ENCODE peak calls at places on chromosome 2, in five cellular contexts. W is psoas muscle, Q is upper lobe of right lung, M is K562, E is AG09319. B is an unnamed sample.

GRCh38 chr2:156719036-156719435 is 282.9 kb downstream of the GPD2 start:
- DNase-seq in M (no peak), E (no peak), W (no peak), Q (no peak), B (no peak)

GRCh38 chr2:217934321-217935131 is 68.3 kb downstream of the TNS1 start:
- DNase-seq in E (peak), W (peak), Q (no peak), M (no peak), B (peak)

GRCh38 chr2:62201307-62201706 is 5.4 kb downstream of the B3GNT2 start:
- DNase-seq in W (no peak), Q (no peak), M (no peak), E (no peak), B (no peak)

GRCh38 chr2:67451086-67451832 is 54.1 kb downstream of the ETAA1 start:
- DNase-seq in E (no peak), M (no peak), W (no peak), Q (no peak), B (peak)

GRCh38 chr2:174368691-174369090 is 26.8 kb upstream of the SCRN3 start:
- DNase-seq in Q (no peak), E (no peak), M (no peak), W (no peak), B (no peak)

GRCh38 chr2:179377296-179377695 is 112.7 kb upstream of the SESTD1 start:
- DNase-seq in Q (no peak), M (no peak), W (no peak), E (no peak), B (no peak)

GRCh38 chr2:10883880-10884529 is 27.7 kb upstream of the KCNF1 start:
- DNase-seq in E (no peak), W (no peak), M (no peak), Q (no peak), B (no peak)

GRCh38 chr2:108970369-108970768 is 18.7 kb downstream of the EDAR start:
- DNase-seq in Q (no peak), W (no peak), E (no peak), M (no peak), B (no peak)

GRCh38 chr2:235319095-235319494 is 174.7 kb upstream of the AGAP1 start:
- DNase-seq in E (no peak), W (no peak), Q (no peak), M (no peak), B (no peak)

GRCh38 chr2:158458617-158458920 is 1.8 kb downstream of the PKP4 start:
- DNase-seq in Q (no peak), E (no peak), M (no peak), W (no peak), B (no peak)

GRCh38 chr2:158459161-158460003 is 2.6 kb downstream of the PKP4 start:
- DNase-seq in E (no peak), Q (no peak), M (no peak), W (no peak), B (peak)

GRCh38 chr2:158463496-158464095 is 6.8 kb downstream of the PKP4 start:
- DNase-seq in M (no peak), Q (no peak), W (no peak), E (no peak), B (no peak)

GRCh38 chr2:158457826-158458616 is 1.3 kb downstream of the PKP4 start:
- DNase-seq in Q (peak), E (no peak), W (no peak), M (peak), B (peak)

DNA sequence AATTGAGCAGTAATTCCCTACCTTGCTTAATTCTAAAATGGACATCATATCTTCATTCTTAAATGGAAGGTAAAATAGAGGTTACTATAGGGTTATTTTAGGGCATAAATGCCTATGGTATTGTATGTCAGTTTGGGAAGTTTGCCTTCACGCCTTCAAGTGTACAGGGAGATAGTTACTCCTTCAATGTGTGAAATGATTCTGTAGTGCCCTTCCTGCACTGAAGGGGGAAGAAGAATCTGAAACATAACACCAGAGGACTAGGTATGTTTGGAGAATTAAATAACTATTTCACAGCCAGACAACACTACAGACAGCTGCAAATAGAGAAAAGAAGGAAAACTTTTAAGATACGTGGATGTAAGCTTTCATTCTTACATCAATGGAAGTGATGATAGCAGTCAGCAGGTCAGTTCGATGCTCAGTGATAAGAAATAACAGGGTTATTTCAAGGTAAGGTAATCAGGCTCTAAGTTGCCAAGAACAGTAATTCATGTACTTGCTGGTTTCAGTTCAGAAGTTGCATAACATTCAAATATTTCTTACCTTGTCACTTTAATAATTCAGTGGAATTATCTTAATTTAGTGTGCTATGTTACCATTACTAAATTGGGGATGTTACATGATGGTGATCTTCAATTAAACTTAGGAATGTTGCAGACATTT is 4.0 kb downstream of the PKP4 start:
- DNase-seq in W (no peak), Q (no peak), E (no peak), M (no peak), B (peak)
- TF ChIP-seq CTCF in W (no peak), Q (peak), E (peak), M (peak), B (no peak)

DNA sequence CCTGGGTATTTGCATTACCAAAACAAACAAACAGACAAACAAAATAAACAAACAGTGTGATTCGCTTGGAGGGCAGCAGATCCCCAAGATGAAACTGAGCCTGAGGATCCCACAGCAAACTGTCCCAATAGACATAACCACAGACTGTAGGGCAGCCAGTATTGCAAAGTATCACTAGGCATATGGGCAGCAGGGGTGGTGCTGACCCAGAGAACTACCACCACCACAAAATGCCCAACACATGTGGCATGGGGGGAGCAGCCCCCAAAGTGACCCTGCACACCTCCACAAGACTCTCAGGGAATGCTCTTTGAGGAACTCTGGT is 330.1 kb downstream of the CYRIA start:
- DNase-seq in Q (no peak), M (no peak), E (no peak), W (no peak), B (no peak)
- TF ChIP-seq CTCF in Q (no peak), M (no peak), E (no peak), W (no peak), B (no peak)

DNA sequence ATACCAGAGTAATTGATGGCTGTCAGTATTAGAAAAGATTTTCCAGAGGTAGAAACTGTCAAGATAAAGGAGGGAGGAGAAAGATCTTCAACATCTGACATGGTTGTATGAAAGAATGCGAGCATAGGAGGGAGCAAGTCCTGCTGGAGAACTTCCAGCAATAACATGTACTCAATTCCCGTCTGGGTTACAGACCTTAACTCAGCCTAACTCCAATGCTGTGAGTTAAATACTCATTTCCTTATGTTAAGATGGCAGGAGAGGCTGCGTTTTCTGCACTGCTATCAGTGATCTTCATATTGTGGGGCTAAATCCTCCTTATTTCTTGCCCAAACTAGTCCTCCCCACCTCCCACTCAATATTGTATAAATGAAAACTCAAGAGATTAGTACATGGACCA is 6.7 kb upstream of the CERS6 start:
- DNase-seq in M (no peak), W (no peak), E (no peak), Q (no peak), B (no peak)
- TF ChIP-seq CTCF in M (no peak), W (no peak), E (no peak), Q (no peak), B (no peak)

GRCh38 chr2:137050949-137051348 is 285.6 kb downstream of the THSD7B start:
- DNase-seq in Q (no peak), M (no peak), E (no peak), W (no peak), B (peak)
- TF ChIP-seq CTCF in Q (peak), M (no peak), E (no peak), W (no peak), B (no peak)

GRCh38 chr2:48107326-48107925 is 201.1 kb upstream of the FBXO11 start:
- DNase-seq in W (no peak), M (no peak), Q (no peak), E (peak), B (peak)
- TF ChIP-seq CTCF in W (no peak), M (no peak), Q (no peak), E (peak), B (no peak)

GRCh38 chr2:96506016-96506906 is 1.1 kb upstream of the NEURL3 start:
- DNase-seq in W (no peak), E (no peak), M (no peak), Q (no peak), B (no peak)
- TF ChIP-seq CTCF in W (no peak), E (no peak), M (no peak), Q (no peak), B (no peak)

DNA sequence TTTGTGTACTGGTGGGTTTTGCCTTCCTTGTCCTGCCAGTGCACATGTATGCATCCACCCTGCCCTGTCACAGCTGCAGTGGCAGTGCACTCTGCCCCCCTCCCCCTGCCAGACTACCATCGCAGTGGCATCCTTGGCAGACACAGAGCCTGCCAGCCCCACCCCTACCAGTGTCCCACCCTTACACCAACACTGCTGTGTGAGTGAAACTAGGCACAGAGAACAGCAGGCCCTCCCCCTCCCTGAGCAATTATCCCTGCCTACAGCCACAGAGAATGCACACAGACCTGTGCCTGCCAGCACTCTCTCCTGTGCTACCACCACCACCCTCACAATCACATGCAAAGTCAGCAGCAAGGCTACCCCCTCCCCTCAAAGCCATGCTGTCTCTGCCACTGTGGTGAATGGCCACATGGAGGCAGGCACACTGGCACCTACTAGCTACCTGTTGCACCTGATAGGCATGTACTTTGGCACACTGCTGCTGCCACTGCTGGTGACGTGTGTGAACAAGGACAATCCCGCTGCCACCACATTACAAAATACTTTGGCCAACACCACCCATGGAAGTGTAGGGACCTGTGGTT is 239.8 kb downstream of the CALCRL start:
- DNase-seq in Q (no peak), M (no peak), W (no peak), E (no peak), B (no peak)
- TF ChIP-seq CTCF in Q (no peak), M (no peak), W (no peak), E (no peak), B (no peak)

GRCh38 chr2:228103379-228103778 is 78.1 kb downstream of the SPHKAP start:
- DNase-seq in M (no peak), E (no peak), Q (no peak), W (no peak), B (no peak)

GRCh38 chr2:228104215-228104614 is 77.3 kb downstream of the SPHKAP start:
- DNase-seq in Q (no peak), W (no peak), M (no peak), E (no peak), B (no peak)

GRCh38 chr2:228105526-228106250 is 75.8 kb downstream of the SPHKAP start:
- DNase-seq in Q (no peak), W (no peak), E (no peak), M (no peak), B (no peak)

GRCh38 chr2:228102949-228103348 is 78.5 kb downstream of the SPHKAP start:
- DNase-seq in E (no peak), W (no peak), Q (no peak), M (no peak), B (peak)
- TF ChIP-seq CTCF in E (no peak), W (no peak), Q (no peak), M (no peak), B (no peak)

B was measured in bronchial epithelial cell.